ENCODE peak calls at places on chromosomes 11 and 22, in six cellular contexts. I is HFFc6, S is RWPE1, Y is GM20000, U is heart right ventricle, L is endothelial cell. C is an unnamed sample.

GRCh38 chr22:46357186-46357500 is 21.6 kb downstream of the TRMU start:
- DNase-seq in U (no peak), L (no peak), I (no peak), Y (no peak), S (no peak), C (peak)

GRCh38 chr11:104772806-104773241 is 125.4 kb downstream of the CASP12 start:
- DNase-seq in S (peak), L (no peak), U (peak), I (peak), Y (no peak), C (no peak)

GRCh38 chr22:42001706-42002105 is 3.1 kb downstream of the WBP2NL start:
- DNase-seq in L (no peak), Y (no peak), S (no peak), U (no peak), I (no peak), C (no peak)

GRCh38 chr11:95611827-95612226 is 177.8 kb downstream of the FAM76B start:
- DNase-seq in S (no peak), U (no peak), L (no peak), I (no peak), Y (no peak), C (no peak)

GRCh38 chr11:70783356-70783755 is 385.0 kb downstream of the CTTN start:
- DNase-seq in L (no peak), Y (no peak), S (no peak), I (no peak), U (no peak), C (no peak)

GRCh38 chr22:50486561-50487289 is at the start of gene MIOX:
- DNase-seq in Y (no peak), S (no peak), U (no peak), I (peak), L (no peak), C (no peak)

GRCh38 chr11:7575841-7576451 is 62.1 kb downstream of the PPFIBP2 start:
- DNase-seq in S (peak), Y (no peak), U (no peak), L (no peak), I (no peak), C (peak)

GRCh38 chr11:88886796-88887195 is 179.0 kb downstream of the GRM5 start:
- DNase-seq in S (peak), I (peak), U (no peak), Y (peak), L (peak), C (no peak)

GRCh38 chr11:82315093-82315492 is 418.6 kb downstream of the FAM181B start:
- DNase-seq in L (peak), I (no peak), S (peak), Y (peak), U (no peak), C (no peak)

DNA sequence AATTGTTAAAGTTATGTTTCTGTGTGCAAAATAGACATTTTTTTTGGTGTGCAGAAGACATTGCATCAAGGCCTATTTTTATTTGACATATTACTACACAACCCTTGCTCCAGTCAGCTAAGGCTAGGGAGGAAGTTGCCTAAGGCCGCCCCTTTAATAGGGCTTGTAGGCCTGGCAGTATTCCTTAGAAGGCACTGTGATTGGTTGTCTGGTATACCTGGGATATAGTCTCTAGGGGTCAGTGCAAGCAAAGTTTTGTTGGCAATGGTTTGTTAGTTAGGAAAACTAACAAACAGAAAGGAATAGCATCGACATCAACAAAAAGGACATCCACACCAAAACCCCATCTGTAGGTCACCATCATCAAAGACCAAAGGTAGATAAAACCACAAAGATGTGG is 16.9 kb downstream of the CCDC15 start:
- DNase-seq in L (no peak), S (peak), I (peak), U (no peak), Y (peak), C (peak)
- TF ChIP-seq CTCF in L (no peak), S (peak), I (peak), U (no peak), Y (no peak), C (no peak)

GRCh38 chr11:67406969-67407699 is 3.3 kb downstream of the TBC1D10C start:
- DNase-seq in L (no peak), I (no peak), S (no peak), U (no peak), Y (no peak), C (no peak)
- TF ChIP-seq CTCF in L (no peak), I (no peak), S (no peak), U (no peak), Y (peak), C (no peak)

GRCh38 chr11:14522801-14523200 is 2.6 kb upstream of the PSMA1 start:
- DNase-seq in U (no peak), Y (no peak), S (no peak), I (no peak), L (no peak), C (no peak)
- TF ChIP-seq CTCF in U (no peak), Y (no peak), S (no peak), I (no peak), L (no peak), C (no peak)

GRCh38 chr11:97683733-97684132 is 1293.9 kb downstream of the JRKL start:
- DNase-seq in U (no peak), S (peak), Y (no peak), L (no peak), I (no peak), C (no peak)
- TF ChIP-seq CTCF in U (no peak), S (no peak), Y (no peak), L (no peak), I (peak), C (no peak)

GRCh38 chr11:35466058-35466457 is 46.7 kb upstream of the SLC1A2 start:
- DNase-seq in Y (no peak), U (no peak), S (no peak), L (no peak), I (no peak), C (no peak)
- TF ChIP-seq CTCF in Y (no peak), U (no peak), S (no peak), L (no peak), I (no peak), C (no peak)